ENCODE peak calls at places on chromosomes 6 and 20, in four cellular contexts. F, O, X and K are unnamed samples. For H3K9me3, the result is how much of the 10 kb centered on the place peaks cover.

GRCh38 chr6:2718334-2719052 is 32.2 kb downstream of the MYLK4 start:
- DNase-seq in F (no peak), O (no peak), X (no peak), K (no peak)

GRCh38 chr6:145199961-145200360 is 535.4 kb downstream of the EPM2A start:
- DNase-seq in F (no peak), O (no peak), X (no peak), K (no peak)

GRCh38 chr20:23165964-23166363 is 79.8 kb upstream of the CD93 start:
- DNase-seq in F (no peak), O (no peak), X (no peak), K (no peak)

GRCh38 chr6:42140756-42141602 is 1.4 kb downstream of the C6orf132 start:
- DNase-seq in F (no peak), O (peak), X (no peak), K (no peak)

GRCh38 chr6:36836091-36836770 is 3.0 kb downstream of the CPNE5 start:
- DNase-seq in F (no peak), O (peak), X (no peak), K (no peak)

GRCh38 chr20:34479627-34480026 is 36.6 kb upstream of the DYNLRB1 start:
- DNase-seq in F (no peak), O (no peak), X (no peak), K (no peak)

GRCh38 chr6:107832146-107833056 is 8.3 kb upstream of the SCML4 start:
- DNase-seq in F (no peak), O (no peak), X (no peak), K (no peak)

GRCh38 chr6:41288025-41288777 is 1.7 kb upstream of the TREM1 start:
- DNase-seq in F (no peak), O (no peak), X (no peak), K (no peak)

GRCh38 chr6:150987371-150987828 is 121.9 kb downstream of the MTHFD1L start:
- DNase-seq in F (no peak), O (no peak), X (no peak), K (no peak)

GRCh38 chr6:150584596-150584995 is 15.1 kb upstream of the PLEKHG1 start:
- DNase-seq in F (no peak), O (no peak), X (no peak), K (no peak)

GRCh38 chr6:161128680-161129196 is 137.2 kb downstream of the MAP3K4 start:
- DNase-seq in F (no peak), O (no peak), X (no peak), K (no peak)

GRCh38 chr20:34875657-34876160 is 703 bp upstream of the ACSS2 start:
- DNase-seq in F (no peak), O (no peak), X (no peak), K (no peak)

GRCh38 chr6:21593927-21594421 is 423 bp downstream of the SOX4 start:
- DNase-seq in F (peak), O (peak), X (peak), K (no peak)

GRCh38 chr20:15616626-15617025 is 956.6 kb downstream of the KIF16B start:
- DNase-seq in F (no peak), O (peak), X (no peak), K (no peak)

GRCh38 chr6:5660772-5661171 is 346.0 kb downstream of the NRN1 start:
- DNase-seq in F (no peak), O (no peak), X (no peak), K (no peak)

GRCh38 chr6:82959385-82959941 is 106.2 kb downstream of the UBE3D start:
- DNase-seq in F (no peak), O (peak), X (peak), K (no peak)

GRCh38 chr20:49283176-49283702 is 5.4 kb upstream of the ZNFX1 start:
- DNase-seq in F (no peak), O (no peak), X (peak), K (no peak)
- H3K9me3 ChIP-seq in F (under half), O (under half), X (under half), K (half or more)

GRCh38 chr6:167673951-167674350 is 152.8 kb upstream of the AFDN start:
- DNase-seq in F (no peak), O (no peak), X (no peak), K (no peak)
- H3K9me3 ChIP-seq in F (under half), O (under half), X (under half), K (under half)

GRCh38 chr6:71810880-71811279 is 75.5 kb upstream of the RIMS1 start:
- DNase-seq in F (no peak), O (no peak), X (no peak), K (no peak)
- H3K9me3 ChIP-seq in F (under half), O (under half), X (under half), K (under half)

GRCh38 chr6:142846459-142846831 is 98.5 kb downstream of the HIVEP2 start:
- DNase-seq in F (no peak), O (peak), X (no peak), K (no peak)

GRCh38 chr6:142844065-142844755 is 100.8 kb downstream of the HIVEP2 start:
- DNase-seq in F (no peak), O (peak), X (no peak), K (no peak)

GRCh38 chr6:142845143-142845571 is 99.8 kb downstream of the HIVEP2 start:
- DNase-seq in F (no peak), O (no peak), X (no peak), K (no peak)

GRCh38 chr6:142846883-142847287 is 98.1 kb downstream of the HIVEP2 start:
- DNase-seq in F (no peak), O (peak), X (peak), K (no peak)

DNA sequence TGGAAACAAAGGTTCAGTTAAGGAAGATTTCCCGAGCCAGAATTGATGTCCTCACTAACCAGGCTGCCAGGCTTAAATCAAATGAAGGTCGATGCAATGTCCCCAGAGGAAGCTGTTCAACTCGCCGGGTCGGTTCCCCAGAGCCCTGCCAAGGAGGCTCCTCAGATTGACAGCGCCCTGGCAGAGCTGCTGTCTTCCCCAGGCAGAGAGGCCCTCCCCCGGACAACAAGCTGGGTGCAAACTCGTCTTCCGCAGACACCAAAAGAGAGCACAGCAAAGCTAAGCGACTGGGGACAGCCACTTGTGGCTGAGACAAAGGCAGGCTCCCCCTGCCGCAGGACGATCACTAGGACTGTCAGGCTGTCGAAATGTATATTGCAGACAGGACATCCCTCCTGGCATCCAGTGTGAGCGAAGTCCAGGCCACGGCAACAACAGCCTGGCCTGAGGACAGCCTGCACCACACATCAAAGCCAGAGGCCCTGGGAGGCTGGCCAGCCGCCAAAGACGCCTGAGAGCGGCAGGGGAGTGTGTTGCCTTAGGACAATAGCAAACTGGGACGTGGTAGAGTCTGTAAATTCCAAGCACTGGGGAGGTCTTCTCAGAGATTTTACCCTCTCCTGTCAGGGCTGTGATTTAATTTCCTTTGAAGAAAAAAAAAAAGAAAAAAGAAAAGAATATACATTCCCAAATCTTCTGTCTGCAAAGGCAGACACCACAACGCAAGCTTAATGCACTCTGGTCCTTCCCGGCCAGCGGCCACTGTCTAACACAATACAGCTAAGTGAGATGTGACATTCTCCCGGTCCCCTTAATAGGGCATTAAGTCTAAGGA is 99.1 kb downstream of the HIVEP2 start:
- DNase-seq in F (peak), O (peak), X (peak), K (peak)
- H3K9me3 ChIP-seq in F (under half), O (under half), X (under half), K (under half)

GRCh38 chr6:359261-360035 is 32.1 kb upstream of the IRF4 start:
- DNase-seq in F (no peak), O (no peak), X (no peak), K (no peak)

GRCh38 chr6:362924-363249 is 28.7 kb upstream of the IRF4 start:
- DNase-seq in F (no peak), O (no peak), X (no peak), K (no peak)

GRCh38 chr6:361411-362132 is 30.0 kb upstream of the IRF4 start:
- DNase-seq in F (no peak), O (no peak), X (no peak), K (no peak)

GRCh38 chr6:362231-362923 is 29.2 kb upstream of the IRF4 start:
- DNase-seq in F (no peak), O (no peak), X (no peak), K (no peak)

DNA sequence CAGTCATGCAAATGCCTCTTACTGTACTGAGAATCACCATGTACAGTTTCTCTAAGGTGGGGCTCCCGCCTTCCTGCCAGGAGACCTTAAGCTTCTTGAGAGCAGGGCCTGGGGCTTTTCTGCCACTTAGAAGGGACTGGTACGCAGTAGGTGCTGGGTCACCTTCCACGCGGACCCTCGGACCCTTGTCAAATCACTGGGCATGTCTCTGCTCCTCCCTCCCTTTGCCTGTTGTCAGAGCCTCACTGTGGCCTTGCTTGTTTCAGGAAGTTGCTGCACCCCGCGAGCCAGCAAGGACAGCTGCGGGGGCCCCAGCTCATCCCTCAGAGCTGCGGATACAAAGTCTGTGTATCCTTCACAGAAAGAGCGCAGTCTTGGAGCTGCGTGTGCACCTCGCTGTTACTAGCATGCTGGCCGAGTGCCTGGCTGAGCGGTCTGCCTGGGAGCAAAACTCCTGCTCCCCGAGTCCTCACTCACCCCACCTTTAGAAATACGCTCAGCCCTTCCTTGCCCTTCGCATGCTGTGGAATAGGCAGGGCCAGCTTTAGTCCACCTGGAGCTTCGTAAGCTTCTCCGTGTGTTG is 30.7 kb upstream of the IRF4 start:
- DNase-seq in F (no peak), O (no peak), X (no peak), K (no peak)
- H3K9me3 ChIP-seq in F (under half), O (under half), X (under half), K (under half)

DNA sequence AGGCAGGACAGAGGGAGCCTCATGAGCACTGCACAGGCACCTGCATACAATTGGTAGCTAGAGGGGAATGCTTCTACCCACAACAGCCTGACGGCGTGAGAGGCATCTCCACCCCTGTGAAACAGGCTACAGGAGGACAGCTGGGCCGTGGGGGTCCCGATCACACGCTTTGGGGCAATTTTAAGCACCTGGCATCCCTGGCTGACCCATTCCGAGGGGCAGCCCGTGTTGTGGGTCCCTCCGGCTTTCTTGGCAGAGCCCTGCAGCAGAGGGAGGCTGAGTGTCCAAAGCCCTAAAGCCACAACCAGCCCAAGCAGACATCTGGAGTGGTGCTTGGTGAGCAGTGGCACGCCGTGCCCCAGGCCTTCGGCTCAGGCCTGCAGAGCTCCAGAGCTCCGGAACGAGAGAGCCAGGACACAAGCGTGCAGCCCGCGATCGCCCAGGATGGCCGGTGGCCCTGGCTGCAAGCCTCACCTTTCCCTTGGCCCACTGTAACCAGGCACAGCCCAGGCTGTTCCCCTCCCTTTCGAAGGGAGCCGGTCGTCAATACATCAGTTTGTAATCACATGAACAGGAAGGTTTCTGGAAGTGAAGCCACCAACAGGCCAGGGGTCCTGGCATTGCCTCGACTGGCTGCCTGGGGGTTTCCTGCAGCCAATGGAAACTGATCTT is 81.4 kb downstream of the DLL1 start:
- DNase-seq in F (no peak), O (peak), X (no peak), K (no peak)
- H3K9me3 ChIP-seq in F (under half), O (under half), X (under half), K (under half)

GRCh38 chr20:39630215-39630614 is 668.1 kb downstream of the DHX35 start:
- DNase-seq in F (no peak), O (no peak), X (no peak), K (no peak)
- H3K9me3 ChIP-seq in F (under half), O (under half), X (under half), K (under half)

GRCh38 chr6:136862662-136863061 is 40.3 kb downstream of the PEX7 start:
- DNase-seq in F (no peak), O (no peak), X (no peak), K (no peak)
- H3K9me3 ChIP-seq in F (under half), O (under half), X (under half), K (under half)

DNA sequence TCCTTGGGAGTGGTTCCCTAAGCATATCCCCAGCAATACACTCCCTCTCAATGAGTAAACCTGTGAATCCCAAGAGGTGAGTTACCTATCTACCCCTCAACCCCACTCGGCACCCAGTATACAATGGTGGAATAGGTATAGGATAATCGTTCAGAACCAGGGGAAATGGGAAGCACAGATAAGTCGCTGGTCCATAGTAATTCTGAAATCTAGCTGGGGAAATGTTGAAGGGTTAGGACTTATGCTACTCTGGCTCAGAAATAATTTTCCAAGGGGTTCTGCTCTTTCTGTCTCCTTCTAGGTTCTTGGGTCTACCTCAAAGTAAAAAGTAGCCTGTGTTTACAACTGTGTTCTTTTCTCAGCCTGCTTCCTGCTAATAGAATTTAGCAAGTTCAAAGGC is 62.3 kb upstream of the NNAT start:
- DNase-seq in F (no peak), O (no peak), X (no peak), K (no peak)
- H3K9me3 ChIP-seq in F (under half), O (under half), X (under half), K (under half)